ENCODE peak calls at places on chromosomes 3 and 15, in eight cellular contexts. M is NCI-H2107; E is activated gamma-delta T cell treated with anti-CD3 and anti-CD28 coated beads, Interleukin-2, amount 50 U/mL, for 16 hours; Z is NCI-H460; R is neuronal stem cell; P is mucosa of descending colon; H is ELR; S is stimulated activated CD4-positive, alpha-beta T cell treated with anti-CD3 and anti-CD28 coated beads, TNF-alpha, amount 100 ng/mL, for 4 hours. N is an unnamed sample.
A peak's percentile ranks its signal among the peaks of the same experiment; 100 is the strongest.

GRCh38 chr3:105528956-105529355 is 162.2 kb downstream of the ALCAM start:
- DNase-seq in M (no peak), E (no peak), Z (no peak), R (no peak), P (no peak), H (no peak), S (no peak), N (no peak)

GRCh38 chr3:14145670-14146380 is 21.0 kb downstream of the TMEM43 start:
- DNase-seq in M (no peak), E (no peak), Z (no peak), R (no peak), P (no peak), H (no peak), S (no peak), N (no peak)

GRCh38 chr3:110027446-110027845 is 690.1 kb upstream of the DPPA4 start:
- DNase-seq in M (no peak), E (no peak), Z (no peak), R (no peak), P (no peak), H (peak; percentile 75), S (no peak), N (no peak)

GRCh38 chr15:98745650-98746374 is 97.5 kb downstream of the IGF1R start:
- DNase-seq in M (no peak), E (no peak), Z (no peak), R (no peak), P (no peak), H (no peak), S (no peak), N (no peak)

GRCh38 chr3:34207826-34208225 is 409.4 kb downstream of the PDCD6IP start:
- DNase-seq in M (no peak), E (no peak), Z (no peak), R (no peak), P (no peak), H (no peak), S (no peak), N (no peak)

GRCh38 chr3:46845860-46846623 is 17.2 kb downstream of the MYL3 start:
- DNase-seq in M (no peak), E (peak; percentile 58), Z (peak; percentile 19), R (peak; percentile 70), P (peak; percentile 86), H (peak; percentile 74), S (peak; percentile 59), N (peak; percentile 54)

GRCh38 chr3:157532529-157533297 is 29.5 kb upstream of the VEPH1 start:
- DNase-seq in M (peak; percentile 55), E (no peak), Z (peak; percentile 71), R (peak; percentile 68), P (no peak), H (peak; percentile 94), S (no peak), N (no peak)

GRCh38 chr3:139797724-139798343 is 120.1 kb upstream of the NMNAT3 start:
- DNase-seq in M (no peak), E (no peak), Z (peak; percentile 23), R (peak; percentile 61), P (peak; percentile 26), H (peak; percentile 18), S (no peak), N (no peak)

GRCh38 chr15:49817100-49817499 is 196.3 kb downstream of the DTWD1 start:
- DNase-seq in M (no peak), E (no peak), Z (no peak), R (no peak), P (no peak), H (peak; percentile 16), S (no peak), N (no peak)

GRCh38 chr3:70703305-70704102 is 391.1 kb upstream of the MDFIC2 start:
- DNase-seq in M (no peak), E (no peak), Z (no peak), R (no peak), P (no peak), H (no peak), S (no peak), N (no peak)

GRCh38 chr15:62389887-62390792 is 225.1 kb upstream of the C2CD4B start:
- DNase-seq in M (peak; percentile 24), E (no peak), Z (peak; percentile 67), R (peak; percentile 76), P (peak; percentile 81), H (peak; percentile 83), S (peak; percentile 15), N (peak; percentile 22)

GRCh38 chr3:59245879-59246501 is 196.2 kb upstream of the CFAP20DC start:
- DNase-seq in M (no peak), E (no peak), Z (no peak), R (no peak), P (no peak), H (peak; percentile 34), S (no peak), N (no peak)

GRCh38 chr15:81270781-81271491 is 53.0 kb downstream of the STARD5 start:
- DNase-seq in M (no peak), E (no peak), Z (no peak), R (peak; percentile 65), P (no peak), H (peak; percentile 41), S (no peak), N (no peak)

GRCh38 chr3:101484805-101485620 is 28.0 kb downstream of the SENP7 start:
- DNase-seq in M (no peak), E (no peak), Z (no peak), R (no peak), P (no peak), H (peak; percentile 78), S (no peak), N (no peak)

GRCh38 chr3:21509706-21510105 is 241.3 kb downstream of the ZNF385D start:
- DNase-seq in M (no peak), E (no peak), Z (no peak), R (no peak), P (no peak), H (no peak), S (no peak), N (no peak)

GRCh38 chr3:69458798-69459197 is 72.9 kb upstream of the FRMD4B start:
- DNase-seq in M (no peak), E (no peak), Z (no peak), R (no peak), P (no peak), H (no peak), S (no peak), N (no peak)

GRCh38 chr3:42498791-42499477 is 3.5 kb upstream of the VIPR1 start:
- DNase-seq in M (no peak), E (no peak), Z (no peak), R (no peak), P (no peak), H (no peak), S (no peak), N (no peak)

GRCh38 chr3:73216310-73216709 is 154.9 kb downstream of the EBLN2 start:
- DNase-seq in M (no peak), E (no peak), Z (no peak), R (no peak), P (no peak), H (no peak), S (no peak), N (no peak)

GRCh38 chr15:57143511-57144078 is 225.2 kb downstream of the TCF12 start:
- DNase-seq in M (no peak), E (no peak), Z (no peak), R (no peak), P (no peak), H (no peak), S (no peak), N (no peak)

GRCh38 chr3:10950476-10951294 is 41.9 kb upstream of the SLC6A1 start:
- DNase-seq in M (no peak), E (no peak), Z (peak; percentile 8), R (no peak), P (no peak), H (peak; percentile 56), S (no peak), N (no peak)

GRCh38 chr3:133887951-133888703 is 7.6 kb downstream of the RAB6B start:
- DNase-seq in M (no peak), E (no peak), Z (no peak), R (no peak), P (no peak), H (no peak), S (no peak), N (no peak)

GRCh38 chr3:32820971-32821685 is 3.3 kb downstream of the TRIM71 start:
- DNase-seq in M (no peak), E (no peak), Z (no peak), R (no peak), P (no peak), H (no peak), S (no peak), N (no peak)

GRCh38 chr15:41544650-41545015 is 576 bp upstream of the RPAP1 start:
- DNase-seq in M (no peak), E (no peak), Z (no peak), R (no peak), P (no peak), H (peak; percentile 13), S (no peak), N (no peak)

GRCh38 chr3:48519244-48519643 is 15.3 kb upstream of the SHISA5 start:
- DNase-seq in M (no peak), E (no peak), Z (no peak), R (no peak), P (no peak), H (no peak), S (no peak), N (no peak)

GRCh38 chr15:97521894-97522293 is 438.6 kb upstream of the ARRDC4 start:
- DNase-seq in M (no peak), E (no peak), Z (no peak), R (peak; percentile 4), P (no peak), H (peak; percentile 1), S (no peak), N (no peak)

GRCh38 chr15:57589276-57590073 is 2.2 kb upstream of the MYZAP start:
- DNase-seq in M (no peak), E (no peak), Z (no peak), R (no peak), P (no peak), H (no peak), S (no peak), N (no peak)

GRCh38 chr15:89888214-89888804 is 5.5 kb downstream of the AP3S2 start:
- DNase-seq in M (no peak), E (no peak), Z (peak; percentile 26), R (no peak), P (no peak), H (peak; percentile 83), S (no peak), N (no peak)

GRCh38 chr3:196997311-196997710 is 28.7 kb upstream of the PIGZ start:
- DNase-seq in M (no peak), E (no peak), Z (no peak), R (no peak), P (peak; percentile 3), H (no peak), S (no peak), N (no peak)

GRCh38 chr3:171677706-171678105 is 132.6 kb downstream of the PLD1 start:
- DNase-seq in M (no peak), E (no peak), Z (no peak), R (no peak), P (no peak), H (no peak), S (no peak), N (no peak)

GRCh38 chr15:81937189-81937588 is 108.6 kb downstream of the MEX3B start:
- DNase-seq in M (no peak), E (no peak), Z (no peak), R (no peak), P (no peak), H (no peak), S (no peak), N (no peak)

N was measured in stimulated activated CD8-positive, alpha-beta memory T cell treated with anti-CD3 and anti-CD28 coated beads, Interleukin-15, amount 100 ng/mL, for 4 hours.